ENCODE peak calls at places on chromosome 10, in seven cellular contexts. One of them, this sample, is unnamed.

GRCh38 chr10:118595064-118595420 is 406 bp downstream of the PRLHR start:
- DNase-seq in HFF-Myc: no peak
- DNase-seq in heart left ventricle: no peak
- DNase-seq in fibroblast of the aortic adventitia: no peak
- DNase-seq in neural progenitor cell: no peak
- DNase-seq in gastrocnemius medialis: no peak
- DNase-seq in lower lobe of right lung: no peak
- DNase-seq in this sample: no peak

GRCh38 chr10:49679480-49679893 is at the start of gene C10orf53:
- DNase-seq in HFF-Myc: peak; percentile 14
- DNase-seq in heart left ventricle: peak; percentile 31
- DNase-seq in fibroblast of the aortic adventitia: peak; percentile 16
- DNase-seq in neural progenitor cell: peak; percentile 89
- DNase-seq in gastrocnemius medialis: no peak
- DNase-seq in lower lobe of right lung: peak; percentile 47
- DNase-seq in this sample: no peak

GRCh38 chr10:73802276-73802991 is 9.0 kb downstream of the NDST2 start:
- DNase-seq in HFF-Myc: no peak
- DNase-seq in heart left ventricle: no peak
- DNase-seq in fibroblast of the aortic adventitia: no peak
- DNase-seq in neural progenitor cell: no peak
- DNase-seq in gastrocnemius medialis: no peak
- DNase-seq in lower lobe of right lung: no peak
- DNase-seq in this sample: no peak

GRCh38 chr10:120963587-120964220 is 112.5 kb downstream of the WDR11 start:
- DNase-seq in HFF-Myc: no peak
- DNase-seq in heart left ventricle: no peak
- DNase-seq in fibroblast of the aortic adventitia: no peak
- DNase-seq in neural progenitor cell: no peak
- DNase-seq in gastrocnemius medialis: no peak
- DNase-seq in lower lobe of right lung: no peak
- DNase-seq in this sample: no peak

GRCh38 chr10:44344727-44345126 is 40.2 kb downstream of the CXCL12 start:
- DNase-seq in HFF-Myc: no peak
- DNase-seq in heart left ventricle: no peak
- DNase-seq in fibroblast of the aortic adventitia: no peak
- DNase-seq in neural progenitor cell: no peak
- DNase-seq in gastrocnemius medialis: no peak
- DNase-seq in lower lobe of right lung: no peak
- DNase-seq in this sample: no peak

GRCh38 chr10:3010819-3011422 is 56.4 kb upstream of the PFKP start:
- DNase-seq in HFF-Myc: no peak
- DNase-seq in heart left ventricle: no peak
- DNase-seq in fibroblast of the aortic adventitia: peak; percentile 14
- DNase-seq in neural progenitor cell: no peak
- DNase-seq in gastrocnemius medialis: no peak
- DNase-seq in lower lobe of right lung: no peak
- DNase-seq in this sample: no peak

GRCh38 chr10:1631282-1631681 is 106.0 kb downstream of the ADARB2 start:
- DNase-seq in HFF-Myc: no peak
- DNase-seq in heart left ventricle: no peak
- DNase-seq in fibroblast of the aortic adventitia: no peak
- DNase-seq in neural progenitor cell: no peak
- DNase-seq in gastrocnemius medialis: no peak
- DNase-seq in lower lobe of right lung: no peak
- DNase-seq in this sample: no peak

GRCh38 chr10:31083765-31084184 is 52.1 kb upstream of the ZNF438 start:
- DNase-seq in HFF-Myc: peak; percentile 50
- DNase-seq in heart left ventricle: no peak
- DNase-seq in fibroblast of the aortic adventitia: peak; percentile 48
- DNase-seq in neural progenitor cell: peak; percentile 53
- DNase-seq in gastrocnemius medialis: peak; percentile 17
- DNase-seq in lower lobe of right lung: peak; percentile 53
- DNase-seq in this sample: no peak

GRCh38 chr10:79487296-79488194 is 24.8 kb upstream of the EIF5AL1 start:
- DNase-seq in HFF-Myc: peak; percentile 43
- DNase-seq in heart left ventricle: peak; percentile 68
- DNase-seq in fibroblast of the aortic adventitia: peak; percentile 78
- DNase-seq in neural progenitor cell: peak; percentile 90
- DNase-seq in gastrocnemius medialis: peak; percentile 31
- DNase-seq in lower lobe of right lung: peak; percentile 65
- DNase-seq in this sample: no peak

GRCh38 chr10:95247881-95248583 is 42.8 kb downstream of the PDLIM1 start:
- DNase-seq in HFF-Myc: no peak
- DNase-seq in heart left ventricle: peak; percentile 55
- DNase-seq in fibroblast of the aortic adventitia: no peak
- DNase-seq in neural progenitor cell: no peak
- DNase-seq in gastrocnemius medialis: no peak
- DNase-seq in lower lobe of right lung: no peak
- DNase-seq in this sample: no peak

GRCh38 chr10:6321880-6322279 is 119.1 kb downstream of the PFKFB3 start:
- DNase-seq in HFF-Myc: no peak
- DNase-seq in heart left ventricle: no peak
- DNase-seq in fibroblast of the aortic adventitia: peak; percentile 20
- DNase-seq in neural progenitor cell: no peak
- DNase-seq in gastrocnemius medialis: no peak
- DNase-seq in lower lobe of right lung: no peak
- DNase-seq in this sample: no peak

GRCh38 chr10:7389844-7390243 is 21.0 kb downstream of the SFMBT2 start:
- DNase-seq in HFF-Myc: no peak
- DNase-seq in heart left ventricle: no peak
- DNase-seq in fibroblast of the aortic adventitia: no peak
- DNase-seq in neural progenitor cell: no peak
- DNase-seq in gastrocnemius medialis: no peak
- DNase-seq in lower lobe of right lung: no peak
- DNase-seq in this sample: no peak

GRCh38 chr10:1567742-1568495 is 169.4 kb downstream of the ADARB2 start:
- DNase-seq in HFF-Myc: no peak
- DNase-seq in heart left ventricle: no peak
- DNase-seq in fibroblast of the aortic adventitia: no peak
- DNase-seq in neural progenitor cell: no peak
- DNase-seq in gastrocnemius medialis: no peak
- DNase-seq in lower lobe of right lung: no peak
- DNase-seq in this sample: no peak

GRCh38 chr10:79007843-79008319 is 60.9 kb upstream of the ZMIZ1 start:
- DNase-seq in HFF-Myc: no peak
- DNase-seq in heart left ventricle: no peak
- DNase-seq in fibroblast of the aortic adventitia: no peak
- DNase-seq in neural progenitor cell: no peak
- DNase-seq in gastrocnemius medialis: peak; percentile 85
- DNase-seq in lower lobe of right lung: no peak
- DNase-seq in this sample: no peak

GRCh38 chr10:123100030-123100762 is 35.6 kb upstream of the HMX3 start:
- DNase-seq in HFF-Myc: no peak
- DNase-seq in heart left ventricle: no peak
- DNase-seq in fibroblast of the aortic adventitia: no peak
- DNase-seq in neural progenitor cell: no peak
- DNase-seq in gastrocnemius medialis: no peak
- DNase-seq in lower lobe of right lung: no peak
- DNase-seq in this sample: no peak

GRCh38 chr10:121732676-121733445 is 134.6 kb upstream of the FGFR2 start:
- DNase-seq in HFF-Myc: no peak
- DNase-seq in heart left ventricle: no peak
- DNase-seq in fibroblast of the aortic adventitia: no peak
- DNase-seq in neural progenitor cell: peak; percentile 69
- DNase-seq in gastrocnemius medialis: no peak
- DNase-seq in lower lobe of right lung: no peak
- DNase-seq in this sample: no peak

GRCh38 chr10:70115948-70116682 is 16.5 kb downstream of the AIFM2 start:
- DNase-seq in HFF-Myc: no peak
- DNase-seq in heart left ventricle: no peak
- DNase-seq in fibroblast of the aortic adventitia: peak; percentile 34
- DNase-seq in neural progenitor cell: peak; percentile 70
- DNase-seq in gastrocnemius medialis: no peak
- DNase-seq in lower lobe of right lung: no peak
- DNase-seq in this sample: no peak

GRCh38 chr10:119748871-119749270 is 23.0 kb downstream of the INPP5F start:
- DNase-seq in HFF-Myc: no peak
- DNase-seq in heart left ventricle: no peak
- DNase-seq in fibroblast of the aortic adventitia: no peak
- DNase-seq in neural progenitor cell: no peak
- DNase-seq in gastrocnemius medialis: no peak
- DNase-seq in lower lobe of right lung: no peak
- DNase-seq in this sample: no peak

GRCh38 chr10:15374561-15374960 is 3.5 kb upstream of the FAM171A1 start:
- DNase-seq in HFF-Myc: no peak
- DNase-seq in heart left ventricle: no peak
- DNase-seq in fibroblast of the aortic adventitia: peak; percentile 22
- DNase-seq in neural progenitor cell: no peak
- DNase-seq in gastrocnemius medialis: no peak
- DNase-seq in lower lobe of right lung: no peak
- DNase-seq in this sample: no peak

GRCh38 chr10:48418189-48418588 is 111.7 kb downstream of the MAPK8 start:
- DNase-seq in HFF-Myc: no peak
- DNase-seq in heart left ventricle: no peak
- DNase-seq in fibroblast of the aortic adventitia: no peak
- DNase-seq in neural progenitor cell: no peak
- DNase-seq in gastrocnemius medialis: no peak
- DNase-seq in lower lobe of right lung: no peak
- DNase-seq in this sample: no peak

GRCh38 chr10:12605580-12606405 is 256.4 kb downstream of the CAMK1D start:
- DNase-seq in HFF-Myc: peak; percentile 9
- DNase-seq in heart left ventricle: peak; percentile 58
- DNase-seq in fibroblast of the aortic adventitia: peak; percentile 27
- DNase-seq in neural progenitor cell: peak; percentile 8
- DNase-seq in gastrocnemius medialis: peak; percentile 42
- DNase-seq in lower lobe of right lung: peak; percentile 84
- DNase-seq in this sample: no peak
- H3K4me3 ChIP-seq in HFF-Myc: no peak overlapping the region
- H3K4me3 ChIP-seq in heart left ventricle: peak overlapping the region; percentile 47
- H3K4me3 ChIP-seq in fibroblast of the aortic adventitia: no peak overlapping the region
- H3K4me3 ChIP-seq in neural progenitor cell: no peak overlapping the region
- H3K4me3 ChIP-seq in gastrocnemius medialis: peak overlapping the region; percentile 25
- H3K4me3 ChIP-seq in lower lobe of right lung: peak overlapping the region; percentile 40
- H3K4me3 ChIP-seq in this sample: no peak overlapping the region

GRCh38 chr10:84739641-84740040 is 411.3 kb downstream of the CCSER2 start:
- DNase-seq in HFF-Myc: no peak
- DNase-seq in heart left ventricle: no peak
- DNase-seq in fibroblast of the aortic adventitia: no peak
- DNase-seq in neural progenitor cell: no peak
- DNase-seq in gastrocnemius medialis: no peak
- DNase-seq in lower lobe of right lung: no peak
- DNase-seq in this sample: no peak

DNA sequence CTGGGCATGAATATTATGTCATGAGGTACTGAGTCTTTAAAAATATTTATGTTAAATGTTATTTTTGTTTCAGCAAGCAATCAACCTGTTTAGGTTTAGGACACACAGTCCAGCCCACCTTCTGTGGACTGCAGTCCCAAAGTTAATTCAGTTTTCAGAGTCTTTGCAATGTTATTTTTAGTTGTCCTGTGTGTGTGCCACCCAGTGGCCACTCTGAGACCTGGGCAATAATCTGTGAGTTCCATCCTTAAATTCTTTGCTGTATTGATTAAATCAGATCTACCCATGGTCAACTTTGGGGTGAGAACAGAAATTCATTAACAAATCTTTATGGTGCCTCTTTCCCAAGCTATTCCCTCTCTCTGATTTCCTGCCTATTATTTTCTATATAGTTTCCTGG is 415.1 kb downstream of the CCSER2 start:
- DNase-seq in HFF-Myc: no peak
- DNase-seq in heart left ventricle: no peak
- DNase-seq in fibroblast of the aortic adventitia: no peak
- DNase-seq in neural progenitor cell: no peak
- DNase-seq in gastrocnemius medialis: no peak
- DNase-seq in lower lobe of right lung: no peak
- DNase-seq in this sample: no peak
- TF ChIP-seq CTCF in HFF-Myc: no peak
- TF ChIP-seq CTCF in heart left ventricle: no peak
- TF ChIP-seq CTCF in fibroblast of the aortic adventitia: no peak
- TF ChIP-seq CTCF in neural progenitor cell: peak; percentile 69
- TF ChIP-seq CTCF in gastrocnemius medialis: no peak
- TF ChIP-seq CTCF in lower lobe of right lung: peak; percentile 37
- TF ChIP-seq CTCF in this sample: peak; percentile 12

DNA sequence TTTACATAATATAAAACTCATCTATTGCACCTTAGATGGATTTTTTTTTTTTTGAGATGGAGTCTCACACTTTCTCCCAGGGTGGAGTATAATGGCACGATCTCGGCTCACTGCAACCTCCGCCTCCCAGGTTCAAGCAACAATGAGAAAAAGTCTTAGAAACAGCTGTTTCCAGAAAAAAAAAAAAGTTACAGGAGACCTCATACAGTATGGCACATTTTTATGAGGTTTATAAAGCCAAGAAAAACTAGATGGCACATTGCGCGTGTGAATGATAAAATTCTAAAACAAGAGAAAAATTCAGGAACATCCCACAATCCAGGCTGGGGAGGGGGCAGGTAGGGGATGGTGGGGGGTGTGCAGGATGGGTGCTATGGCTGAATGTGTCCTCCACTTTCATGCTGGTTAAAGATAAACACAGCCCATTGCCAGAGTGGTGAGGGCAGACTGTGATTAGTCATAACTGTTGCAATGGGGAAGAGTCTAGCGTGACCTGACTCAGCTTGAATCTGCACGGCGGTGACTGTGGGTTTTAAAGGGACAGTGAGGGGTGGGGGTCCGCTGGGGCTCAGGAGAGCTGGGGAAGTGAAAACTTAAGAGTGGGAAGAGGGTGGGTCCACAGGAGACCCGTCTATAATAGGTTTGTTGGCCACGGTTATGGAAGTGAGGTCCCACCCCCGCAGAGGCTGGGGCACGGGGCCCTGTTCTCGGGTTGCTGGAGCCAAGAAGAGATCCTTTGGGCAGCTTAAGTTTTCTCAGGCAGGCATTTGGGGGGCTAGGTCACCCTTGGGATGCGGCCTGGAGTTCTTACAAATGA is 11.9 kb upstream of the LRRC27 start:
- DNase-seq in HFF-Myc: peak; percentile 73
- DNase-seq in heart left ventricle: no peak
- DNase-seq in fibroblast of the aortic adventitia: peak; percentile 89
- DNase-seq in neural progenitor cell: no peak
- DNase-seq in gastrocnemius medialis: peak; percentile 43
- DNase-seq in lower lobe of right lung: no peak
- DNase-seq in this sample: peak; percentile 88
- H3K4me3 ChIP-seq in HFF-Myc: no peak overlapping the region
- H3K4me3 ChIP-seq in heart left ventricle: no peak overlapping the region
- H3K4me3 ChIP-seq in fibroblast of the aortic adventitia: no peak overlapping the region
- H3K4me3 ChIP-seq in neural progenitor cell: no peak overlapping the region
- H3K4me3 ChIP-seq in gastrocnemius medialis: peak overlapping the region; percentile 24
- H3K4me3 ChIP-seq in lower lobe of right lung: no peak overlapping the region
- H3K4me3 ChIP-seq in this sample: no peak overlapping the region

GRCh38 chr10:100829103-100829870 is 83.5 kb upstream of the SLF2 start:
- DNase-seq in HFF-Myc: no peak
- DNase-seq in heart left ventricle: no peak
- DNase-seq in fibroblast of the aortic adventitia: no peak
- DNase-seq in neural progenitor cell: peak; percentile 62
- DNase-seq in gastrocnemius medialis: no peak
- DNase-seq in lower lobe of right lung: no peak
- DNase-seq in this sample: no peak
- TF ChIP-seq CTCF in HFF-Myc: no peak
- TF ChIP-seq CTCF in heart left ventricle: no peak
- TF ChIP-seq CTCF in fibroblast of the aortic adventitia: no peak
- TF ChIP-seq CTCF in neural progenitor cell: peak; percentile 35
- TF ChIP-seq CTCF in gastrocnemius medialis: no peak
- TF ChIP-seq CTCF in lower lobe of right lung: no peak
- TF ChIP-seq CTCF in this sample: no peak

GRCh38 chr10:102795453-102796406 is 41.5 kb downstream of the CYP17A1 start:
- DNase-seq in HFF-Myc: no peak
- DNase-seq in heart left ventricle: no peak
- DNase-seq in fibroblast of the aortic adventitia: no peak
- DNase-seq in neural progenitor cell: no peak
- DNase-seq in gastrocnemius medialis: peak; percentile 79
- DNase-seq in lower lobe of right lung: no peak
- DNase-seq in this sample: no peak
- H3K4me3 ChIP-seq in HFF-Myc: no peak overlapping the region
- H3K4me3 ChIP-seq in heart left ventricle: peak overlapping the region; percentile 4
- H3K4me3 ChIP-seq in fibroblast of the aortic adventitia: no peak overlapping the region
- H3K4me3 ChIP-seq in neural progenitor cell: no peak overlapping the region
- H3K4me3 ChIP-seq in gastrocnemius medialis: no peak overlapping the region
- H3K4me3 ChIP-seq in lower lobe of right lung: no peak overlapping the region
- H3K4me3 ChIP-seq in this sample: no peak overlapping the region